ENCODE peak calls at places on chromosomes 1 and 21, in four cellular contexts. One of them, this sample, is unnamed.

GRCh38 chr1:15757575-15758401 is 807 bp upstream of the FBLIM1 start:
- DNase-seq in uterus: no peak
- DNase-seq in AG09319: no peak
- DNase-seq in choroid plexus epithelial cell: peak; percentile 20
- DNase-seq in this sample: no peak

GRCh38 chr1:40710581-40711315 is 19.2 kb downstream of the NFYC start:
- DNase-seq in uterus: no peak
- DNase-seq in AG09319: no peak
- DNase-seq in choroid plexus epithelial cell: no peak
- DNase-seq in this sample: no peak

GRCh38 chr1:19113362-19114092 is 96.5 kb downstream of the UBR4 start:
- DNase-seq in uterus: no peak
- DNase-seq in AG09319: no peak
- DNase-seq in choroid plexus epithelial cell: peak; percentile 60
- DNase-seq in this sample: no peak

GRCh38 chr21:37788503-37788902 is 127.8 kb downstream of the KCNJ6 start:
- DNase-seq in uterus: no peak
- DNase-seq in AG09319: no peak
- DNase-seq in choroid plexus epithelial cell: no peak
- DNase-seq in this sample: no peak

GRCh38 chr1:71196685-71197084 is 115.8 kb upstream of the ZRANB2 start:
- DNase-seq in uterus: no peak
- DNase-seq in AG09319: no peak
- DNase-seq in choroid plexus epithelial cell: peak; percentile 37
- DNase-seq in this sample: no peak

GRCh38 chr1:18580676-18581419 is 49.8 kb upstream of the PAX7 start:
- DNase-seq in uterus: no peak
- DNase-seq in AG09319: no peak
- DNase-seq in choroid plexus epithelial cell: no peak
- DNase-seq in this sample: no peak

GRCh38 chr1:245304698-245305097 is 149.9 kb downstream of the KIF26B start:
- DNase-seq in uterus: no peak
- DNase-seq in AG09319: no peak
- DNase-seq in choroid plexus epithelial cell: no peak
- DNase-seq in this sample: no peak

GRCh38 chr1:59596432-59596831 is 218.3 kb upstream of the HOOK1 start:
- DNase-seq in uterus: peak; percentile 46
- DNase-seq in AG09319: peak; percentile 56
- DNase-seq in choroid plexus epithelial cell: peak; percentile 76
- DNase-seq in this sample: no peak

GRCh38 chr1:93666613-93667384 is 14.8 kb downstream of the BCAR3 start:
- DNase-seq in uterus: peak; percentile 27
- DNase-seq in AG09319: no peak
- DNase-seq in choroid plexus epithelial cell: peak; percentile 52
- DNase-seq in this sample: no peak

GRCh38 chr1:85544689-85545203 is 35.8 kb upstream of the CCN1 start:
- DNase-seq in uterus: no peak
- DNase-seq in AG09319: no peak
- DNase-seq in choroid plexus epithelial cell: peak; percentile 56
- DNase-seq in this sample: no peak

GRCh38 chr1:147897030-147897756 is 5.4 kb upstream of the GJA8 start:
- DNase-seq in uterus: no peak
- DNase-seq in AG09319: no peak
- DNase-seq in choroid plexus epithelial cell: no peak
- DNase-seq in this sample: no peak

GRCh38 chr1:13619909-13620308 is 36.3 kb downstream of the PDPN start:
- DNase-seq in uterus: peak; percentile 67
- DNase-seq in AG09319: no peak
- DNase-seq in choroid plexus epithelial cell: peak; percentile 90
- DNase-seq in this sample: no peak

GRCh38 chr1:56301791-56302190 is 277.6 kb downstream of the PLPP3 start:
- DNase-seq in uterus: no peak
- DNase-seq in AG09319: peak; percentile 23
- DNase-seq in choroid plexus epithelial cell: peak; percentile 43
- DNase-seq in this sample: no peak

GRCh38 chr1:95033843-95034242 is 38.9 kb downstream of the ALG14 start:
- DNase-seq in uterus: no peak
- DNase-seq in AG09319: no peak
- DNase-seq in choroid plexus epithelial cell: no peak
- DNase-seq in this sample: no peak

GRCh38 chr1:9413143-9413876 is 120.6 kb downstream of the SPSB1 start:
- DNase-seq in uterus: peak; percentile 84
- DNase-seq in AG09319: peak; percentile 67
- DNase-seq in choroid plexus epithelial cell: peak; percentile 97
- DNase-seq in this sample: peak; percentile 35

GRCh38 chr1:161905269-161905884 is 118.3 kb downstream of the OLFML2B start:
- DNase-seq in uterus: no peak
- DNase-seq in AG09319: no peak
- DNase-seq in choroid plexus epithelial cell: peak; percentile 67
- DNase-seq in this sample: no peak

GRCh38 chr21:42189860-42190491 is 29.0 kb upstream of the ABCG1 start:
- DNase-seq in uterus: no peak
- DNase-seq in AG09319: no peak
- DNase-seq in choroid plexus epithelial cell: no peak
- DNase-seq in this sample: no peak

GRCh38 chr1:108016451-108016920 is 51.5 kb upstream of the VAV3 start:
- DNase-seq in uterus: no peak
- DNase-seq in AG09319: no peak
- DNase-seq in choroid plexus epithelial cell: peak; percentile 89
- DNase-seq in this sample: no peak

GRCh38 chr1:223531742-223532341 is 133.7 kb downstream of the CAPN8 start:
- DNase-seq in uterus: no peak
- DNase-seq in AG09319: no peak
- DNase-seq in choroid plexus epithelial cell: peak; percentile 63
- DNase-seq in this sample: peak; percentile 29

GRCh38 chr1:37890378-37891014 is 31.1 kb upstream of the MTF1 start:
- DNase-seq in uterus: no peak
- DNase-seq in AG09319: no peak
- DNase-seq in choroid plexus epithelial cell: peak; percentile 74
- DNase-seq in this sample: no peak

GRCh38 chr1:66777846-66778245 is 23.2 kb downstream of the INSL5 start:
- DNase-seq in uterus: no peak
- DNase-seq in AG09319: no peak
- DNase-seq in choroid plexus epithelial cell: no peak
- DNase-seq in this sample: no peak

GRCh38 chr1:62924983-62925790 is 141.3 kb downstream of the ATG4C start:
- DNase-seq in uterus: no peak
- DNase-seq in AG09319: no peak
- DNase-seq in choroid plexus epithelial cell: no peak
- DNase-seq in this sample: no peak

GRCh38 chr1:114207635-114208034 is 54.0 kb upstream of the SYT6 start:
- DNase-seq in uterus: no peak
- DNase-seq in AG09319: no peak
- DNase-seq in choroid plexus epithelial cell: no peak
- DNase-seq in this sample: no peak

GRCh38 chr21:32888971-32889370 is 117.4 kb upstream of the PAXBP1 start:
- DNase-seq in uterus: no peak
- DNase-seq in AG09319: no peak
- DNase-seq in choroid plexus epithelial cell: no peak
- DNase-seq in this sample: no peak

GRCh38 chr1:38131024-38131585 is 84.5 kb upstream of the POU3F1 start:
- DNase-seq in uterus: no peak
- DNase-seq in AG09319: no peak
- DNase-seq in choroid plexus epithelial cell: no peak
- DNase-seq in this sample: no peak

GRCh38 chr21:34846601-34847112 is 177.9 kb downstream of the CLIC6 start:
- DNase-seq in uterus: no peak
- DNase-seq in AG09319: no peak
- DNase-seq in choroid plexus epithelial cell: peak; percentile 93
- DNase-seq in this sample: no peak

GRCh38 chr1:184930232-184930631 is 44.1 kb downstream of the NIBAN1 start:
- DNase-seq in uterus: no peak
- DNase-seq in AG09319: no peak
- DNase-seq in choroid plexus epithelial cell: no peak
- DNase-seq in this sample: no peak

DNA sequence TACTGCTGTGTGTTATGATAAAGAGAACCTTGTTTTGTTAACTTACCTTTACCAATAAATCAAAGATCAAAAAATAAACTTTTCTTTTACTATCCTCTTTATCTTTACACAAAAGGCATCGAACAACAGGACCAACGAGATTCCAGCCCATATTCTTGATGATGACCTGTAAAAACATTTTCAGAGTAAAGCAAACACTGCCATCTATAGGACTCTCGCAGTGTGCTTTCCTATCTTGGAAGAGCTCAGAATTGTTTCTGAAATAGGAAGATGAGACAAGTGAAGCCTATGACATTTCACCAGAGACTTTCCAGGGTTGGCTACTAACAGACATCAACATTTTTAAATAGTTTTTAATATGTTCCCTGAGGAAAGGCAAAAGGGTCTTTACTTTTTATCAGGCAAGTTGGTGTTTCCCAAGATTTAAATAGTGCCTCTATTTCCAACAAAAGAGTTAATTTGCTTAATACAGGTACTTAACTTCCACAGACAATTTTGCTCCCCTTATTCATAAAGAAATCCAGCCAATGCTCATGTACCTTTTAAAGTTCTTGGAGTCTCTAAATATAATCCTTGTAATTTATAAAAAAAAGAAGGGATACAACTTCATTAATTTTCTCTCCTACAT is 7.3 kb downstream of the GLMN start:
- DNase-seq in uterus: no peak
- DNase-seq in AG09319: peak; percentile 22
- DNase-seq in choroid plexus epithelial cell: peak; percentile 88
- DNase-seq in this sample: no peak
- TF ChIP-seq CTCF in uterus: peak; percentile 44
- TF ChIP-seq CTCF in AG09319: peak; percentile 80
- TF ChIP-seq CTCF in choroid plexus epithelial cell: peak; percentile 80
- TF ChIP-seq CTCF in this sample: no peak

DNA sequence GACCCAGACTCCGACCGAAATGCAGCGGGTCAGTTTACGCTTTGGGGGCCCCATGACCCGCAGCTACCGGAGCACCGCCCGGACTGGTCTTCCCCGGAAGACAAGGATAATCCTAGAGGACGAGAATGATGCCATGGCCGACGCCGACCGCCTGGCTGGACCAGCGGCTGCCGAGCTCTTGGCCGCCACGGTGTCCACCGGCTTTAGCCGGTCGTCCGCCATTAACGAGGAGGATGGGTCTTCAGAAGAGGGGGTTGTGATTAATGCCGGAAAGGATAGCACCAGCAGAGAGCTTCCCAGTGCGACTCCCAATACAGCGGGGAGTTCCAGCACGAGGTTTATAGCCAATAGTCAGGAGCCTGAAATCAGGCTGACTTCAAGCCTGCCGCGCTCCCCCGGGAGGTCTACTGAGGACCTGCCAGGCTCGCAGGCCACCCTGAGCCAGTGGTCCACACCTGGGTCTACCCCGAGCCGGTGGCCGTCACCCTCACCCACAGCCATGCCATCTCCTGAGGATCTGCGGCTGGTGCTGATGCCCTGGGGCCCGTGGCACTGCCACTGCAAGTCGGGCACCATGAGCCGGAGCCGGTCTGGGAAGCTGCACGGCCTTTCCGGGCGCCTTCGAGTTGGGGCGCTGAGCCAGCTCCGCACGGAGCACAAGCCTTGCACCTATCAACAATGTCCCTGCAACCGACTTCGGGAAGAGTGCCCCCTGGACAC is 534 bp downstream of the C1orf56 start:
- DNase-seq in uterus: peak; percentile 69
- DNase-seq in AG09319: no peak
- DNase-seq in choroid plexus epithelial cell: peak; percentile 79
- DNase-seq in this sample: peak; percentile 37
- TF ChIP-seq CTCF in uterus: peak; percentile 26
- TF ChIP-seq CTCF in AG09319: peak; percentile 51
- TF ChIP-seq CTCF in choroid plexus epithelial cell: peak; percentile 65
- TF ChIP-seq CTCF in this sample: peak; percentile 28

DNA sequence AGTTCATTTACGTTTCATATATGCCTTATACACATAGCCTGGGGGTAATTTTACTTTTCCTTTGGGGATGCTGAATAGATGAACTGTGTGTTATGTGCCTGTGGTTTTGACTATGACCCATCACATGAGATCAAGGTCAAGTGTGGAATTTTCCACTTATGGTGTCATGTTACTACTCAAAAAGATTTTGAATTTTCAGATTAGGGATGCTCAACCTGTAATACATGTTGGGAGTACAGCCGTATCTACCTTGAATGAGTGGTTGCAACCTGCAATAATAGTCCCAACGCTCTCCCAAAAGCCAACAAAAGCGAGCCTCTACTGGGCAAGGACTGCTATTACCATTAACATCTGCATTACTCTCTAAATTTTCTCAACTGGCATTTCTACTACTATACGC is 68.5 kb upstream of the SDC3 start:
- DNase-seq in uterus: no peak
- DNase-seq in AG09319: no peak
- DNase-seq in choroid plexus epithelial cell: peak; percentile 79
- DNase-seq in this sample: no peak
- TF ChIP-seq CTCF in uterus: no peak
- TF ChIP-seq CTCF in AG09319: peak; percentile 12
- TF ChIP-seq CTCF in choroid plexus epithelial cell: peak; percentile 50
- TF ChIP-seq CTCF in this sample: no peak

GRCh38 chr1:6596886-6597776 is 5.5 kb downstream of the KLHL21 start:
- DNase-seq in uterus: no peak
- DNase-seq in AG09319: no peak
- DNase-seq in choroid plexus epithelial cell: no peak
- DNase-seq in this sample: no peak
- TF ChIP-seq CTCF in uterus: no peak
- TF ChIP-seq CTCF in AG09319: no peak
- TF ChIP-seq CTCF in choroid plexus epithelial cell: no peak
- TF ChIP-seq CTCF in this sample: no peak

GRCh38 chr1:53591924-53592323 is 132.7 kb downstream of the DMRTB1 start:
- DNase-seq in uterus: no peak
- DNase-seq in AG09319: no peak
- DNase-seq in choroid plexus epithelial cell: no peak
- DNase-seq in this sample: no peak

GRCh38 chr1:53592985-53593757 is 134.0 kb downstream of the DMRTB1 start:
- DNase-seq in uterus: no peak
- DNase-seq in AG09319: no peak
- DNase-seq in choroid plexus epithelial cell: no peak
- DNase-seq in this sample: no peak

GRCh38 chr1:53592521-53592982 is 133.4 kb downstream of the DMRTB1 start:
- DNase-seq in uterus: peak; percentile 24
- DNase-seq in AG09319: peak; percentile 44
- DNase-seq in choroid plexus epithelial cell: peak; percentile 91
- DNase-seq in this sample: no peak

GRCh38 chr1:53594391-53595180 is 135.4 kb downstream of the DMRTB1 start:
- DNase-seq in uterus: no peak
- DNase-seq in AG09319: no peak
- DNase-seq in choroid plexus epithelial cell: no peak
- DNase-seq in this sample: no peak

GRCh38 chr1:53593758-53594380 is 134.7 kb downstream of the DMRTB1 start:
- DNase-seq in uterus: no peak
- DNase-seq in AG09319: no peak
- DNase-seq in choroid plexus epithelial cell: no peak
- DNase-seq in this sample: no peak
- TF ChIP-seq CTCF in uterus: no peak
- TF ChIP-seq CTCF in AG09319: no peak
- TF ChIP-seq CTCF in choroid plexus epithelial cell: peak; percentile 38
- TF ChIP-seq CTCF in this sample: no peak

GRCh38 chr21:14376854-14377253 is 6.1 kb downstream of the HSPA13 start:
- DNase-seq in uterus: no peak
- DNase-seq in AG09319: no peak
- DNase-seq in choroid plexus epithelial cell: no peak
- DNase-seq in this sample: no peak
- TF ChIP-seq CTCF in uterus: no peak
- TF ChIP-seq CTCF in AG09319: no peak
- TF ChIP-seq CTCF in choroid plexus epithelial cell: peak; percentile 25
- TF ChIP-seq CTCF in this sample: no peak

GRCh38 chr1:243483084-243483845 is 227.4 kb downstream of the SDCCAG8 start:
- DNase-seq in uterus: no peak
- DNase-seq in AG09319: no peak
- DNase-seq in choroid plexus epithelial cell: no peak
- DNase-seq in this sample: no peak
- TF ChIP-seq CTCF in uterus: no peak
- TF ChIP-seq CTCF in AG09319: peak; percentile 1
- TF ChIP-seq CTCF in choroid plexus epithelial cell: peak; percentile 44
- TF ChIP-seq CTCF in this sample: no peak

This sample was measured in omental fat pad.